ENCODE peak calls at places on chromosomes 16 and 17, in four cellular contexts. One of them, this sample, is unnamed.

GRCh38 chr17:49703557-49704277 is 4.0 kb downstream of the SLC35B1 start:
- DNase-seq in PC-3: peak; percentile 61
- DNase-seq in fibroblast of lung: peak; percentile 49
- DNase-seq in mammary epithelial cell: peak; percentile 45
- DNase-seq in this sample: peak; percentile 16

GRCh38 chr17:15999974-16000827 is 577 bp downstream of the TTC19 start:
- DNase-seq in PC-3: peak; percentile 38
- DNase-seq in fibroblast of lung: peak; percentile 41
- DNase-seq in mammary epithelial cell: peak; percentile 29
- DNase-seq in this sample: peak; percentile 30

GRCh38 chr16:85246473-85246872 is 134.2 kb upstream of the CIBAR2 start:
- DNase-seq in PC-3: no peak
- DNase-seq in fibroblast of lung: no peak
- DNase-seq in mammary epithelial cell: no peak
- DNase-seq in this sample: no peak

GRCh38 chr17:21058098-21058893 is 15.5 kb upstream of the USP22 start:
- DNase-seq in PC-3: peak; percentile 56
- DNase-seq in fibroblast of lung: peak; percentile 13
- DNase-seq in mammary epithelial cell: peak; percentile 9
- DNase-seq in this sample: peak; percentile 39

GRCh38 chr16:85846461-85846860 is 47.0 kb downstream of the COX4I1 start:
- DNase-seq in PC-3: no peak
- DNase-seq in fibroblast of lung: no peak
- DNase-seq in mammary epithelial cell: no peak
- DNase-seq in this sample: no peak

GRCh38 chr16:69724981-69725479 is 1.3 kb downstream of the NQO1 start:
- DNase-seq in PC-3: no peak
- DNase-seq in fibroblast of lung: no peak
- DNase-seq in mammary epithelial cell: no peak
- DNase-seq in this sample: no peak

GRCh38 chr17:80982426-80982974 is 9.1 kb upstream of the CHMP6 start:
- DNase-seq in PC-3: no peak
- DNase-seq in fibroblast of lung: no peak
- DNase-seq in mammary epithelial cell: no peak
- DNase-seq in this sample: no peak

GRCh38 chr16:67104061-67104460 is 5.7 kb upstream of the PHAF1 start:
- DNase-seq in PC-3: peak; percentile 36
- DNase-seq in fibroblast of lung: peak; percentile 43
- DNase-seq in mammary epithelial cell: no peak
- DNase-seq in this sample: no peak

GRCh38 chr16:11429113-11429512 is 83.9 kb downstream of the RMI2 start:
- DNase-seq in PC-3: no peak
- DNase-seq in fibroblast of lung: no peak
- DNase-seq in mammary epithelial cell: no peak
- DNase-seq in this sample: no peak

GRCh38 chr17:60148300-60148838 is 1.4 kb upstream of the CA4 start:
- DNase-seq in PC-3: no peak
- DNase-seq in fibroblast of lung: no peak
- DNase-seq in mammary epithelial cell: no peak
- DNase-seq in this sample: no peak

GRCh38 chr16:86740817-86741799 is 162.8 kb downstream of the FOXL1 start:
- DNase-seq in PC-3: peak; percentile 63
- DNase-seq in fibroblast of lung: peak; percentile 74
- DNase-seq in mammary epithelial cell: no peak
- DNase-seq in this sample: peak; percentile 91

GRCh38 chr16:24046442-24046841 is 209.7 kb upstream of the CACNG3 start:
- DNase-seq in PC-3: no peak
- DNase-seq in fibroblast of lung: no peak
- DNase-seq in mammary epithelial cell: no peak
- DNase-seq in this sample: no peak

GRCh38 chr17:2904135-2904534 is 107.9 kb downstream of the RAP1GAP2 start:
- DNase-seq in PC-3: no peak
- DNase-seq in fibroblast of lung: no peak
- DNase-seq in mammary epithelial cell: no peak
- DNase-seq in this sample: peak; percentile 22

GRCh38 chr17:78661092-78661770 is 84.0 kb upstream of the DNAH17 start:
- DNase-seq in PC-3: peak; percentile 92
- DNase-seq in fibroblast of lung: no peak
- DNase-seq in mammary epithelial cell: peak; percentile 90
- DNase-seq in this sample: peak; percentile 68

GRCh38 chr17:74391771-74392170 is 24.5 kb downstream of the GPR142 start:
- DNase-seq in PC-3: no peak
- DNase-seq in fibroblast of lung: no peak
- DNase-seq in mammary epithelial cell: no peak
- DNase-seq in this sample: no peak

GRCh38 chr17:2954898-2955445 is 108.4 kb downstream of the OR1D5 start:
- DNase-seq in PC-3: peak; percentile 94
- DNase-seq in fibroblast of lung: peak; percentile 91
- DNase-seq in mammary epithelial cell: peak; percentile 98
- DNase-seq in this sample: peak; percentile 99

GRCh38 chr16:81707411-81708321 is 71.4 kb upstream of the PLCG2 start:
- DNase-seq in PC-3: peak; percentile 37
- DNase-seq in fibroblast of lung: peak; percentile 67
- DNase-seq in mammary epithelial cell: peak; percentile 38
- DNase-seq in this sample: peak; percentile 51

GRCh38 chr17:55635253-55635766 is 87.4 kb downstream of the TMEM100 start:
- DNase-seq in PC-3: no peak
- DNase-seq in fibroblast of lung: peak; percentile 34
- DNase-seq in mammary epithelial cell: no peak
- DNase-seq in this sample: no peak

GRCh38 chr17:199806-200603 is 18.6 kb upstream of the DOC2B start:
- DNase-seq in PC-3: peak; percentile 6
- DNase-seq in fibroblast of lung: no peak
- DNase-seq in mammary epithelial cell: peak; percentile 20
- DNase-seq in this sample: no peak

GRCh38 chr17:71934520-71934919 is 186.3 kb upstream of the SOX9 start:
- DNase-seq in PC-3: peak; percentile 74
- DNase-seq in fibroblast of lung: no peak
- DNase-seq in mammary epithelial cell: peak; percentile 38
- DNase-seq in this sample: no peak

GRCh38 chr17:20721151-20721550 is 141.6 kb downstream of the CDRT15L2 start:
- DNase-seq in PC-3: peak; percentile 7
- DNase-seq in fibroblast of lung: no peak
- DNase-seq in mammary epithelial cell: peak; percentile 37
- DNase-seq in this sample: peak; percentile 1

GRCh38 chr17:50297407-50297865 is 23.2 kb downstream of the TMEM92 start:
- DNase-seq in PC-3: peak; percentile 82
- DNase-seq in fibroblast of lung: peak; percentile 64
- DNase-seq in mammary epithelial cell: no peak
- DNase-seq in this sample: no peak

GRCh38 chr17:22411185-22411784 is 719.0 kb downstream of the KCNJ18 start:
- DNase-seq in PC-3: no peak
- DNase-seq in fibroblast of lung: no peak
- DNase-seq in mammary epithelial cell: no peak
- DNase-seq in this sample: no peak

GRCh38 chr17:59839646-59840328 is 53.0 kb downstream of the TUBD1 start:
- DNase-seq in PC-3: peak; percentile 42
- DNase-seq in fibroblast of lung: peak; percentile 60
- DNase-seq in mammary epithelial cell: no peak
- DNase-seq in this sample: no peak

GRCh38 chr17:42760652-42761581 is at the start of gene RAMP2:
- DNase-seq in PC-3: no peak
- DNase-seq in fibroblast of lung: no peak
- DNase-seq in mammary epithelial cell: no peak
- DNase-seq in this sample: no peak

GRCh38 chr16:56362057-56362655 is 63.2 kb downstream of the AMFR start:
- DNase-seq in PC-3: no peak
- DNase-seq in fibroblast of lung: no peak
- DNase-seq in mammary epithelial cell: no peak
- DNase-seq in this sample: no peak

DNA sequence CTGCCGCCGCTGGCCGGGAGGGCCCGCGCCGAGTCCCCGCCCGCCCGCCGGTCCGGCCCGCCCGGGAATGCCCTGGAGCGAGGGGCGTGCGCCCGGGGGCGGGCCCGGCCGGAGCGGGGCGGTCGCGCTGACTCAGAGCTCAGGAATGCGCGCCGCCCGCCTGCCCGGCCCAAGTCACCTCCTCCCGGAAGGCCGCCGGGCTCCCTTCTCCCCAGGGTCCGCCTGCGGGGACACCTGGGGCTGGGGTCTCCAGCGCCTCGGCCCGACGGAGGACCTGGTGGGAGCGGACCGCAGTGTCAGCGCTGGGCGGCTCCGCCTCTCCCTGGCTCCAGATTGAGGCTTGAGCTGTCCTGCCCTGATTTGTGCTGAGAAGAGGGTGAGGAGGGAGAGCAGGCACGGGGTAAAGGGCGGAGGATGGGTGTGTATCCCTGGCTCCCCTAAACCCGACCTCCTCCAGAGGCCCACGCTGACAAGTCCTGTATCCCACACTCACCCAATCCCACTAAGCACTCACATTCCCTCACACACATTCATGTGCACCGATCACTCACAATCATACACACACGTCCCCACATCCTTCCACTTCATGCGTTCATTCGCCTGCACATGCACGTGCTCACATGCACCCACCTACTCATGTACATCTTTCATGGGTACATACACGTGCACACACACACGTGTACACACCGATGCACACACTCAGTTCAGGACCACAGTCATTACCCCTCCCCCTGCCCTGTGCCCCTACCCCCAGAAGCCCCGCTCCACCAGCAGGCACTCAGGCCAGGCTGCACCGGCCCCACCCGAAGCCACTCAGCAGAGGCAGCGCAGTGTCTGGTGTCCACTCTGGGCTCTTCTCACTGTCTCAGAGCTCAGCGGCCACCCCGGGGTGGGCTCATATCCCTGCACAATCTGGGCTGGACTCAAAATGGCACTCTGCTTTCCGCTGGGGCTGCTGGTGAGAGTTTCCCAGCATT is at the start of gene RHBDF1:
- DNase-seq in PC-3: peak; percentile 63
- DNase-seq in fibroblast of lung: peak; percentile 55
- DNase-seq in mammary epithelial cell: peak; percentile 34
- DNase-seq in this sample: no peak
- H3K4me2 ChIP-seq in PC-3: peak within 1 kb of the TSS; percentile 97
- H3K4me2 ChIP-seq in fibroblast of lung: peak within 1 kb of the TSS; percentile 93
- H3K4me2 ChIP-seq in mammary epithelial cell: peak within 1 kb of the TSS; percentile 92
- H3K4me2 ChIP-seq in this sample: peak within 1 kb of the TSS; percentile 96

GRCh38 chr17:44677136-44677535 is 12.4 kb downstream of the CCDC43 start:
- DNase-seq in PC-3: peak; percentile 18
- DNase-seq in fibroblast of lung: peak; percentile 52
- DNase-seq in mammary epithelial cell: no peak
- DNase-seq in this sample: no peak

GRCh38 chr17:44673893-44674292 is 15.7 kb downstream of the CCDC43 start:
- DNase-seq in PC-3: no peak
- DNase-seq in fibroblast of lung: peak; percentile 18
- DNase-seq in mammary epithelial cell: no peak
- DNase-seq in this sample: no peak

DNA sequence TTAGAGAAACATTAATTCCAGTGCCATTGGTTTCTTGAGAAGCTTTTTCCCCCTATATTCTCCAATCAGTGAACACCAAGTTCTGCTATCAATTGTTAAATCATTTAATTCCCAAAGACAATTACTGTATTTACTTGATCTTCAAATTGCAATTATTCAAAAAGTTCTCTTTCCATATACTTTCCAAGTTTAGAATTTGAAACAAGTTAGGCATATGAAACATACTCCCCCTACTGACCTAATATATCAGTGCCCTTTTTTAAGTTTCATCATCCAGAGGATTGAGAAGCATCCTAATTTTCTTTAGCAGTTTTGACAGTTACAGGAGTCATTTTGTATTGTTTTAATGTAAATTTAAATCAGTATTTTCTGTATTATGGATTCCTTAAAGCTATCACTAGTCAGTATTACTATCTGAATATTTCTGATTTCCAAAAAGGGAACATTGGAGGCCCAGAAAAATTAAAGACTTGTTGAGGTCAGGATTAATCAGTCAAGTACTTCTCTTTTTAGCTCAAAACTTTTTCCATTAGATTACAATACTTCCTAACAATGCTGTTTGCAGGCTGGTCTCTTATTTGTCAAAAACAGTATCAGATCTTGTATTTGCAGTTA is 16.3 kb downstream of the MEIOC start:
- DNase-seq in PC-3: peak; percentile 63
- DNase-seq in fibroblast of lung: peak; percentile 59
- DNase-seq in mammary epithelial cell: no peak
- DNase-seq in this sample: no peak
- TF ChIP-seq CTCF in PC-3: peak; percentile 94
- TF ChIP-seq CTCF in fibroblast of lung: peak; percentile 67
- TF ChIP-seq CTCF in mammary epithelial cell: peak; percentile 68
- TF ChIP-seq CTCF in this sample: peak; percentile 44

GRCh38 chr16:3026003-3026378 is 2.2 kb downstream of the THOC6 start:
- DNase-seq in PC-3: no peak
- DNase-seq in fibroblast of lung: no peak
- DNase-seq in mammary epithelial cell: no peak
- DNase-seq in this sample: no peak

GRCh38 chr16:3023415-3023668 is 400 bp downstream of the HCFC1R1 start:
- DNase-seq in PC-3: peak; percentile 87
- DNase-seq in fibroblast of lung: peak; percentile 56
- DNase-seq in mammary epithelial cell: no peak
- DNase-seq in this sample: no peak

GRCh38 chr16:3023669-3024478 is at the start of the genes HCFC1R1 and THOC6:
- DNase-seq in PC-3: peak; percentile 96
- DNase-seq in fibroblast of lung: peak; percentile 98
- DNase-seq in mammary epithelial cell: peak; percentile 98
- DNase-seq in this sample: peak; percentile 94

GRCh38 chr16:3026609-3027487 is 3.0 kb downstream of the THOC6 start:
- DNase-seq in PC-3: no peak
- DNase-seq in fibroblast of lung: no peak
- DNase-seq in mammary epithelial cell: no peak
- DNase-seq in this sample: no peak

DNA sequence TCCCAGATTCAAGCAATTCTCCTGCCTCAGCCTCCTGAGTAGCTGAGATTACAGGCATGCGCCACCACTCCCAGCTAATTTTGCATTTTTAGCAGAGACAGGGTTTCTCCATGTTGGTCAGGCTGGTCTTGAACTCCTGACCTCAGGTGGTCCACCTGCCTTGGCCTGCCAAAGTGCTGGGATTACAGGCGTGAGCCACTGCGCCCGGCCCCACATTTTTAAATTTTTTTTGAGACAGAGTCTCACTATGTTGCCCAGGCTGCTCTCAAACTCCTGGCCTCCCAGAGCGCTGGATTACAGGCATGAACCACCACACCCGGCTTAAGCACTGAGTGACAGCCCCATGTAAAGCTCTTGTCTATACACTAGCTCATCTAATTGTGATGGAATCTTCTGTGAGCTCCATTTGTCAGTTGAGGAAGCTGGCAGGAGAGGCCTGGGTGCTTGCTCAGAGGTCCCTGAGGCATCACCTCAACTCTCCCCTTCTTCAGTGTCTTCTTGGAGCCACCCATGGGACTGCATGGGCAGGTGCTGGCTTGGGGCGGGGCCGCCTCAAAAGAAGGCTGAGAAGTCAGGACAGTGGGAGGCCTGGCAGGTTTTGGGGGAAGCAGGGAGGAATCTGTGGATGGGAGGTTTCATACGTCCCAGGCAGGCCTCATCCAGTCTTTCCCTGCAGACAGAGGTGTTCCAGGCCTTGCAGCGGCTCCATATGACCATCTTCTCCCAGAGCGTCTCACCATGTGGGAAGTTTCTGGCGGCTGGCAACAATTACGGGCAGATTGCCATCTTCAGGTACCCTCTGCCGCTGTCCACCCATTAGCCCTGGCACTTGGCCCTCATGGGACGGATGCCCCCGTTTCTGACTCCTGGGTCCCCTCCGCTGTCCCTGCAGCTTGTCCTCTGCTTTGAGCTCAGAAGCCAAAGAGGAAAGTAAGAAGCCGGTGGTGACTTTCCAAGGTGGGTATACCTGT is 1.5 kb downstream of the THOC6 start:
- DNase-seq in PC-3: no peak
- DNase-seq in fibroblast of lung: no peak
- DNase-seq in mammary epithelial cell: no peak
- DNase-seq in this sample: no peak
- H3K4me2 ChIP-seq in PC-3: no peak overlapping the region
- H3K4me2 ChIP-seq in fibroblast of lung: no peak overlapping the region
- H3K4me2 ChIP-seq in mammary epithelial cell: no peak overlapping the region
- H3K4me2 ChIP-seq in this sample: no peak overlapping the region

GRCh38 chr16:58306327-58306726 is 11.5 kb upstream of the PRSS54 start:
- DNase-seq in PC-3: peak; percentile 11
- DNase-seq in fibroblast of lung: peak; percentile 45
- DNase-seq in mammary epithelial cell: peak; percentile 21
- DNase-seq in this sample: peak; percentile 6
- TF ChIP-seq CTCF in PC-3: peak; percentile 50
- TF ChIP-seq CTCF in fibroblast of lung: peak; percentile 54
- TF ChIP-seq CTCF in mammary epithelial cell: peak; percentile 46
- TF ChIP-seq CTCF in this sample: peak; percentile 40